ENCODE peak calls at places on chromosome 18, in six cellular contexts. One of them, this sample, is unnamed.

GRCh38 chr18:48065601-48065995 is 135.1 kb upstream of the SMAD2 start:
- DNase-seq in progenitor cell of endocrine pancreas: no peak
- DNase-seq in HuH-7: no peak
- DNase-seq in dermis microvascular lymphatic vessel endothelial cell: no peak
- DNase-seq in stimulated activated CD4-positive, alpha-beta T cell treated with anti-CD3 and anti-CD28 coated beads, Interleukin-1b, Interleukin-23, amount 100 ng/mL, for 24 hours: no peak
- DNase-seq in activated CD4-positive, CD25-positive, alpha-beta regulatory T cell: no peak
- DNase-seq in this sample: no peak

GRCh38 chr18:58635891-58636290 is 7.0 kb upstream of the ALPK2 start:
- DNase-seq in dermis microvascular lymphatic vessel endothelial cell: peak; percentile 88
- DNase-seq in progenitor cell of endocrine pancreas: no peak
- DNase-seq in stimulated activated CD4-positive, alpha-beta T cell treated with anti-CD3 and anti-CD28 coated beads, Interleukin-1b, Interleukin-23, amount 100 ng/mL, for 24 hours: no peak
- DNase-seq in HuH-7: no peak
- DNase-seq in activated CD4-positive, CD25-positive, alpha-beta regulatory T cell: no peak
- DNase-seq in this sample: no peak

GRCh38 chr18:67359868-67360838 is 156.4 kb downstream of the DSEL start:
- DNase-seq in dermis microvascular lymphatic vessel endothelial cell: peak; percentile 96
- DNase-seq in stimulated activated CD4-positive, alpha-beta T cell treated with anti-CD3 and anti-CD28 coated beads, Interleukin-1b, Interleukin-23, amount 100 ng/mL, for 24 hours: no peak
- DNase-seq in progenitor cell of endocrine pancreas: no peak
- DNase-seq in HuH-7: no peak
- DNase-seq in activated CD4-positive, CD25-positive, alpha-beta regulatory T cell: no peak
- DNase-seq in this sample: no peak

GRCh38 chr18:43592268-43592667 is 315.0 kb upstream of the SYT4 start:
- DNase-seq in stimulated activated CD4-positive, alpha-beta T cell treated with anti-CD3 and anti-CD28 coated beads, Interleukin-1b, Interleukin-23, amount 100 ng/mL, for 24 hours: no peak
- DNase-seq in dermis microvascular lymphatic vessel endothelial cell: no peak
- DNase-seq in progenitor cell of endocrine pancreas: no peak
- DNase-seq in activated CD4-positive, CD25-positive, alpha-beta regulatory T cell: no peak
- DNase-seq in HuH-7: no peak
- DNase-seq in this sample: no peak

GRCh38 chr18:22504665-22505064 is 87.0 kb upstream of the CTAGE1 start:
- DNase-seq in progenitor cell of endocrine pancreas: no peak
- DNase-seq in activated CD4-positive, CD25-positive, alpha-beta regulatory T cell: no peak
- DNase-seq in HuH-7: no peak
- DNase-seq in dermis microvascular lymphatic vessel endothelial cell: no peak
- DNase-seq in stimulated activated CD4-positive, alpha-beta T cell treated with anti-CD3 and anti-CD28 coated beads, Interleukin-1b, Interleukin-23, amount 100 ng/mL, for 24 hours: no peak
- DNase-seq in this sample: no peak

GRCh38 chr18:11074879-11075278 is 74.5 kb downstream of the PIEZO2 start:
- DNase-seq in stimulated activated CD4-positive, alpha-beta T cell treated with anti-CD3 and anti-CD28 coated beads, Interleukin-1b, Interleukin-23, amount 100 ng/mL, for 24 hours: no peak
- DNase-seq in dermis microvascular lymphatic vessel endothelial cell: no peak
- DNase-seq in HuH-7: no peak
- DNase-seq in progenitor cell of endocrine pancreas: no peak
- DNase-seq in activated CD4-positive, CD25-positive, alpha-beta regulatory T cell: no peak
- DNase-seq in this sample: no peak

GRCh38 chr18:35122586-35123224 is 81.5 kb downstream of the MAPRE2 start:
- DNase-seq in progenitor cell of endocrine pancreas: no peak
- DNase-seq in activated CD4-positive, CD25-positive, alpha-beta regulatory T cell: no peak
- DNase-seq in stimulated activated CD4-positive, alpha-beta T cell treated with anti-CD3 and anti-CD28 coated beads, Interleukin-1b, Interleukin-23, amount 100 ng/mL, for 24 hours: no peak
- DNase-seq in HuH-7: no peak
- DNase-seq in dermis microvascular lymphatic vessel endothelial cell: no peak
- DNase-seq in this sample: peak; percentile 32

GRCh38 chr18:7766383-7766782 is 199.3 kb downstream of the PTPRM start:
- DNase-seq in stimulated activated CD4-positive, alpha-beta T cell treated with anti-CD3 and anti-CD28 coated beads, Interleukin-1b, Interleukin-23, amount 100 ng/mL, for 24 hours: no peak
- DNase-seq in dermis microvascular lymphatic vessel endothelial cell: no peak
- DNase-seq in progenitor cell of endocrine pancreas: no peak
- DNase-seq in activated CD4-positive, CD25-positive, alpha-beta regulatory T cell: no peak
- DNase-seq in HuH-7: no peak
- DNase-seq in this sample: no peak

GRCh38 chr18:58057291-58057965 is 13.4 kb downstream of the NEDD4L start:
- DNase-seq in progenitor cell of endocrine pancreas: no peak
- DNase-seq in stimulated activated CD4-positive, alpha-beta T cell treated with anti-CD3 and anti-CD28 coated beads, Interleukin-1b, Interleukin-23, amount 100 ng/mL, for 24 hours: no peak
- DNase-seq in activated CD4-positive, CD25-positive, alpha-beta regulatory T cell: no peak
- DNase-seq in dermis microvascular lymphatic vessel endothelial cell: no peak
- DNase-seq in HuH-7: no peak
- DNase-seq in this sample: no peak

GRCh38 chr18:10300739-10301138 is 153.7 kb upstream of the APCDD1 start:
- DNase-seq in stimulated activated CD4-positive, alpha-beta T cell treated with anti-CD3 and anti-CD28 coated beads, Interleukin-1b, Interleukin-23, amount 100 ng/mL, for 24 hours: no peak
- DNase-seq in HuH-7: no peak
- DNase-seq in activated CD4-positive, CD25-positive, alpha-beta regulatory T cell: no peak
- DNase-seq in dermis microvascular lymphatic vessel endothelial cell: no peak
- DNase-seq in progenitor cell of endocrine pancreas: no peak
- DNase-seq in this sample: no peak

GRCh38 chr18:49651033-49651432 is 89.2 kb downstream of the LIPG start:
- DNase-seq in stimulated activated CD4-positive, alpha-beta T cell treated with anti-CD3 and anti-CD28 coated beads, Interleukin-1b, Interleukin-23, amount 100 ng/mL, for 24 hours: no peak
- DNase-seq in HuH-7: no peak
- DNase-seq in dermis microvascular lymphatic vessel endothelial cell: no peak
- DNase-seq in activated CD4-positive, CD25-positive, alpha-beta regulatory T cell: no peak
- DNase-seq in progenitor cell of endocrine pancreas: no peak
- DNase-seq in this sample: no peak

GRCh38 chr18:8662574-8663255 is 42.6 kb upstream of the MTCL1 start:
- DNase-seq in HuH-7: no peak
- DNase-seq in stimulated activated CD4-positive, alpha-beta T cell treated with anti-CD3 and anti-CD28 coated beads, Interleukin-1b, Interleukin-23, amount 100 ng/mL, for 24 hours: no peak
- DNase-seq in progenitor cell of endocrine pancreas: no peak
- DNase-seq in dermis microvascular lymphatic vessel endothelial cell: no peak
- DNase-seq in activated CD4-positive, CD25-positive, alpha-beta regulatory T cell: no peak
- DNase-seq in this sample: no peak

GRCh38 chr18:49494660-49495059 is 7.6 kb upstream of the C18orf32 start:
- DNase-seq in progenitor cell of endocrine pancreas: no peak
- DNase-seq in dermis microvascular lymphatic vessel endothelial cell: peak; percentile 18
- DNase-seq in HuH-7: no peak
- DNase-seq in activated CD4-positive, CD25-positive, alpha-beta regulatory T cell: no peak
- DNase-seq in stimulated activated CD4-positive, alpha-beta T cell treated with anti-CD3 and anti-CD28 coated beads, Interleukin-1b, Interleukin-23, amount 100 ng/mL, for 24 hours: no peak
- DNase-seq in this sample: no peak